ENCODE peak calls at places on chromosome 9, in ten cellular contexts. N, G, Z, U, R, O, H, J, K and I are unnamed samples.

GRCh38 chr9:98259791-98260190 is 4.3 kb upstream of the TBC1D2 start:
- DNase-seq in N (no peak), G (no peak), Z (no peak), U (no peak), R (no peak), O (no peak), H (no peak), J (no peak), K (no peak), I (no peak)

GRCh38 chr9:34992376-34992951 is 2.9 kb downstream of the DNAJB5 start:
- DNase-seq in N (peak; percentile 85), G (peak; percentile 79), Z (no peak), U (peak; percentile 87), R (no peak), O (peak; percentile 94), H (peak; percentile 97), J (peak; percentile 39), K (no peak), I (peak; percentile 94)

GRCh38 chr9:33130501-33130900 is 36.6 kb downstream of the B4GALT1 start:
- DNase-seq in N (peak; percentile 51), G (peak; percentile 18), Z (no peak), U (peak; percentile 85), R (no peak), O (peak; percentile 69), H (peak; percentile 62), J (no peak), K (no peak), I (peak; percentile 88)

GRCh38 chr9:97521576-97522333 is 20.3 kb downstream of the TMOD1 start:
- DNase-seq in N (no peak), G (no peak), Z (no peak), U (no peak), R (no peak), O (no peak), H (no peak), J (no peak), K (no peak), I (no peak)

GRCh38 chr9:120080781-120081180 is 499.2 kb downstream of the CDK5RAP2 start:
- DNase-seq in N (no peak), G (no peak), Z (no peak), U (no peak), R (no peak), O (no peak), H (no peak), J (no peak), K (peak; percentile 66), I (no peak)

GRCh38 chr9:115164511-115164974 is 46.6 kb upstream of the TNC start:
- DNase-seq in N (no peak), G (no peak), Z (no peak), U (peak; percentile 17), R (no peak), O (peak; percentile 80), H (peak; percentile 19), J (no peak), K (no peak), I (peak; percentile 41)

GRCh38 chr9:101727621-101728524 is 10.6 kb downstream of the GRIN3A start:
- DNase-seq in N (no peak), G (no peak), Z (no peak), U (peak; percentile 18), R (peak; percentile 20), O (no peak), H (peak; percentile 24), J (peak; percentile 31), K (peak; percentile 9), I (peak; percentile 37)

GRCh38 chr9:75979362-75979761 is 88.9 kb downstream of the PCSK5 start:
- DNase-seq in N (no peak), G (no peak), Z (no peak), U (peak; percentile 24), R (peak; percentile 34), O (no peak), H (peak; percentile 16), J (no peak), K (no peak), I (peak; percentile 34)

GRCh38 chr9:123373447-123373923 is 17.5 kb downstream of the CRB2 start:
- DNase-seq in N (no peak), G (peak; percentile 43), Z (no peak), U (no peak), R (no peak), O (no peak), H (no peak), J (no peak), K (no peak), I (no peak)

GRCh38 chr9:31582071-31582470 is 802.4 kb upstream of the ACO1 start:
- DNase-seq in N (no peak), G (no peak), Z (no peak), U (no peak), R (no peak), O (no peak), H (no peak), J (no peak), K (no peak), I (no peak)

GRCh38 chr9:91522496-91522895 is 98.9 kb upstream of the NFIL3 start:
- DNase-seq in N (no peak), G (no peak), Z (no peak), U (no peak), R (no peak), O (peak; percentile 15), H (no peak), J (no peak), K (no peak), I (peak; percentile 36)

GRCh38 chr9:75930766-75931311 is 40.4 kb downstream of the PCSK5 start:
- DNase-seq in N (no peak), G (no peak), Z (no peak), U (peak; percentile 3), R (no peak), O (peak; percentile 36), H (no peak), J (no peak), K (no peak), I (peak; percentile 4)

GRCh38 chr9:91131433-91131839 is 230.3 kb downstream of the AUH start:
- DNase-seq in N (peak; percentile 99), G (no peak), Z (no peak), U (peak; percentile 94), R (no peak), O (peak; percentile 96), H (peak; percentile 99), J (no peak), K (no peak), I (peak; percentile 97)

GRCh38 chr9:16197578-16198370 is 644.9 kb downstream of the CCDC171 start:
- DNase-seq in N (no peak), G (no peak), Z (no peak), U (no peak), R (no peak), O (peak; percentile 65), H (no peak), J (no peak), K (no peak), I (no peak)

GRCh38 chr9:98314381-98315066 is 59.1 kb upstream of the TBC1D2 start:
- DNase-seq in N (peak; percentile 60), G (no peak), Z (no peak), U (peak; percentile 89), R (no peak), O (peak; percentile 47), H (peak; percentile 82), J (no peak), K (no peak), I (peak; percentile 85)

GRCh38 chr9:134150557-134151214 is 13.7 kb downstream of the RNU6ATAC start:
- DNase-seq in N (no peak), G (no peak), Z (no peak), U (peak; percentile 62), R (no peak), O (no peak), H (no peak), J (no peak), K (no peak), I (no peak)

GRCh38 chr9:105455836-105456475 is 8.1 kb downstream of the FSD1L start:
- DNase-seq in N (no peak), G (no peak), Z (no peak), U (no peak), R (no peak), O (no peak), H (peak; percentile 44), J (no peak), K (no peak), I (peak; percentile 43)

GRCh38 chr9:297104-297794 is 82.6 kb downstream of the DOCK8 start:
- DNase-seq in N (no peak), G (peak; percentile 53), Z (no peak), U (no peak), R (no peak), O (no peak), H (peak; percentile 14), J (no peak), K (no peak), I (peak; percentile 24)

GRCh38 chr9:114223564-114224246 is 68.4 kb downstream of the COL27A1 start:
- DNase-seq in N (no peak), G (no peak), Z (no peak), U (peak; percentile 65), R (no peak), O (peak; percentile 82), H (peak; percentile 84), J (no peak), K (no peak), I (peak; percentile 80)